ENCODE peak calls at places on chromosome 18, in five cellular contexts. One of them, this sample, is unnamed.

GRCh38 chr18:26458526-26459232 is 89.7 kb downstream of the KCTD1 start:
- DNase-seq in sigmoid colon: no peak
- DNase-seq in heart left ventricle: no peak
- DNase-seq in uterus: no peak
- DNase-seq in A549: no peak
- DNase-seq in this sample: no peak

GRCh38 chr18:49743296-49743567 is 70.1 kb downstream of the ACAA2 start:
- DNase-seq in heart left ventricle: no peak
- DNase-seq in sigmoid colon: no peak
- DNase-seq in A549: no peak
- DNase-seq in uterus: no peak
- DNase-seq in this sample: no peak

GRCh38 chr18:30969670-30970069 is 72.9 kb downstream of the DSC3 start:
- DNase-seq in heart left ventricle: no peak
- DNase-seq in A549: no peak
- DNase-seq in uterus: no peak
- DNase-seq in sigmoid colon: no peak
- DNase-seq in this sample: no peak

GRCh38 chr18:26059357-26059756 is 31.1 kb downstream of the SS18 start:
- DNase-seq in A549: no peak
- DNase-seq in uterus: no peak
- DNase-seq in sigmoid colon: no peak
- DNase-seq in heart left ventricle: no peak
- DNase-seq in this sample: no peak

GRCh38 chr18:7878265-7879173 is 311.4 kb downstream of the PTPRM start:
- DNase-seq in A549: no peak
- DNase-seq in heart left ventricle: no peak
- DNase-seq in uterus: no peak
- DNase-seq in sigmoid colon: no peak
- DNase-seq in this sample: no peak

GRCh38 chr18:77822552-77823138 is 573.0 kb downstream of the GALR1 start:
- DNase-seq in A549: no peak
- DNase-seq in sigmoid colon: no peak
- DNase-seq in heart left ventricle: no peak
- DNase-seq in uterus: no peak
- DNase-seq in this sample: no peak

GRCh38 chr18:22285299-22286140 is 116.1 kb downstream of the GATA6 start:
- DNase-seq in uterus: no peak
- DNase-seq in heart left ventricle: no peak
- DNase-seq in A549: no peak
- DNase-seq in sigmoid colon: no peak
- DNase-seq in this sample: no peak

GRCh38 chr18:76167440-76167839 is 327.6 kb downstream of the ZNF516 start:
- DNase-seq in sigmoid colon: no peak
- DNase-seq in uterus: no peak
- DNase-seq in A549: no peak
- DNase-seq in heart left ventricle: no peak
- DNase-seq in this sample: no peak

GRCh38 chr18:76351961-76352581 is 143.0 kb downstream of the ZNF516 start:
- DNase-seq in A549: peak; percentile 15
- DNase-seq in heart left ventricle: no peak
- DNase-seq in uterus: peak; percentile 92
- DNase-seq in sigmoid colon: peak; percentile 98
- DNase-seq in this sample: peak; percentile 74

GRCh38 chr18:40249390-40250080 is 1705.5 kb upstream of the PIK3C3 start:
- DNase-seq in sigmoid colon: no peak
- DNase-seq in uterus: no peak
- DNase-seq in heart left ventricle: no peak
- DNase-seq in A549: no peak
- DNase-seq in this sample: no peak

GRCh38 chr18:69774831-69775230 is 172.8 kb downstream of the CD226 start:
- DNase-seq in A549: no peak
- DNase-seq in sigmoid colon: no peak
- DNase-seq in heart left ventricle: no peak
- DNase-seq in uterus: no peak
- DNase-seq in this sample: no peak

GRCh38 chr18:59612461-59612860 is 84.8 kb downstream of the CCBE1 start:
- DNase-seq in A549: no peak
- DNase-seq in heart left ventricle: no peak
- DNase-seq in uterus: peak; percentile 33
- DNase-seq in sigmoid colon: no peak
- DNase-seq in this sample: no peak

GRCh38 chr18:68262697-68263293 is 452.1 kb downstream of the TMX3 start:
- DNase-seq in uterus: no peak
- DNase-seq in sigmoid colon: no peak
- DNase-seq in A549: no peak
- DNase-seq in heart left ventricle: no peak
- DNase-seq in this sample: no peak

GRCh38 chr18:58176915-58177717 is 133.1 kb downstream of the NEDD4L start:
- DNase-seq in A549: no peak
- DNase-seq in sigmoid colon: no peak
- DNase-seq in uterus: no peak
- DNase-seq in heart left ventricle: no peak
- DNase-seq in this sample: no peak

GRCh38 chr18:46211816-46212215 is 107.6 kb downstream of the HAUS1 start:
- DNase-seq in A549: no peak
- DNase-seq in heart left ventricle: no peak
- DNase-seq in uterus: no peak
- DNase-seq in sigmoid colon: no peak
- DNase-seq in this sample: no peak

GRCh38 chr18:10971717-10972116 is 177.7 kb downstream of the PIEZO2 start:
- DNase-seq in sigmoid colon: no peak
- DNase-seq in heart left ventricle: no peak
- DNase-seq in uterus: no peak
- DNase-seq in A549: no peak
- DNase-seq in this sample: no peak

GRCh38 chr18:13530879-13531387 is 195.4 kb downstream of the FAM210A start:
- DNase-seq in heart left ventricle: peak; percentile 78
- DNase-seq in uterus: no peak
- DNase-seq in sigmoid colon: peak; percentile 88
- DNase-seq in A549: no peak
- DNase-seq in this sample: peak; percentile 67

GRCh38 chr18:76658627-76659026 is 163.6 kb upstream of the ZNF516 start:
- DNase-seq in heart left ventricle: no peak
- DNase-seq in sigmoid colon: no peak
- DNase-seq in A549: peak; percentile 5
- DNase-seq in uterus: no peak
- DNase-seq in this sample: no peak

GRCh38 chr18:62437520-62438329 is 85.1 kb upstream of the ZCCHC2 start:
- DNase-seq in heart left ventricle: peak; percentile 44
- DNase-seq in uterus: peak; percentile 28
- DNase-seq in A549: no peak
- DNase-seq in sigmoid colon: no peak
- DNase-seq in this sample: no peak
- TF ChIP-seq POLR2A in heart left ventricle: no peak
- TF ChIP-seq POLR2A in uterus: no peak
- TF ChIP-seq POLR2A in A549: no peak
- TF ChIP-seq POLR2A in sigmoid colon: no peak
- TF ChIP-seq POLR2A in this sample: no peak

DNA sequence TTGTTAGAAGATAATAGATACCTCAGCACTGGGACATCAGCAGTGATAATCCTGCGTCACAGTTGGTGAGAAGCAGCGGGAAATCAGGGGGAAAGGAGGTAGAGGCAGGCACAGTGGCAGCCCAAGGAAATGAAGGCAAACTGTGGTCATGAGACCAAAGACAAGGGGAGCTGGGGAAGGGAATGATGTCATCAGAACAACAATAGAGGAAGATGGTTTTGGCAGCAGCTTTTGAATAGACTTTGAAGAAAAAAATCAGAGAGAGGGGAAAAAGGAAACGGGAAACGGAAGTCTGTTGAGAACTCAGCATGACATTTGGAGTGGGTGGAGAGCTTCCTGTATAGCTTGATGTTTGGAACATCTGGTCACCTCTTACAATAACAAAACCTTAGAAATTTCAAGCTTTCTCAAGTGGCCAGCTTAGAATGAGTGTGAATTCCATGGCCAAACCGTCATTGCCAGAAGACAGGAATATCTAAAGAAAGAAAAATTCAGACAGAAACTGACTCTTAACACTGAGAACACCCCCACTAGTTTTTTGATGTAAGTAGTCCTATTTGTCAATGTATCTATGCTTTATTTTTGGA is 18.4 kb upstream of the YES1 start:
- DNase-seq in sigmoid colon: no peak
- DNase-seq in heart left ventricle: no peak
- DNase-seq in uterus: no peak
- DNase-seq in A549: no peak
- DNase-seq in this sample: no peak
- TF ChIP-seq POLR2A in sigmoid colon: no peak
- TF ChIP-seq POLR2A in heart left ventricle: no peak
- TF ChIP-seq POLR2A in uterus: no peak
- TF ChIP-seq POLR2A in A549: no peak
- TF ChIP-seq POLR2A in this sample: no peak

GRCh38 chr18:35343936-35344735 is at the start of gene ZNF24:
- DNase-seq in uterus: peak; percentile 94
- DNase-seq in sigmoid colon: peak; percentile 98
- DNase-seq in A549: peak; percentile 88
- DNase-seq in heart left ventricle: peak; percentile 98
- DNase-seq in this sample: peak; percentile 96
- TF ChIP-seq POLR2A in uterus: no peak
- TF ChIP-seq POLR2A in sigmoid colon: peak; percentile 66
- TF ChIP-seq POLR2A in A549: peak; percentile 49
- TF ChIP-seq POLR2A in heart left ventricle: peak; percentile 57
- TF ChIP-seq POLR2A in this sample: peak; percentile 87

GRCh38 chr18:158128-159036 is at the start of gene USP14:
- DNase-seq in A549: peak; percentile 69
- DNase-seq in uterus: peak; percentile 95
- DNase-seq in sigmoid colon: peak; percentile 98
- DNase-seq in heart left ventricle: peak; percentile 97
- DNase-seq in this sample: peak; percentile 97
- TF ChIP-seq POLR2A in A549: peak; percentile 44
- TF ChIP-seq POLR2A in uterus: no peak
- TF ChIP-seq POLR2A in sigmoid colon: no peak
- TF ChIP-seq POLR2A in heart left ventricle: peak; percentile 44
- TF ChIP-seq POLR2A in this sample: peak; percentile 83

GRCh38 chr18:673769-674168 is 16.3 kb downstream of the TYMS start:
- DNase-seq in uterus: no peak
- DNase-seq in A549: no peak
- DNase-seq in heart left ventricle: no peak
- DNase-seq in sigmoid colon: no peak
- DNase-seq in this sample: no peak

GRCh38 chr18:675307-675706 is 17.9 kb downstream of the TYMS start:
- DNase-seq in heart left ventricle: no peak
- DNase-seq in sigmoid colon: no peak
- DNase-seq in uterus: no peak
- DNase-seq in A549: no peak
- DNase-seq in this sample: no peak

GRCh38 chr18:676747-677544 is 19.5 kb downstream of the TYMS start:
- DNase-seq in A549: no peak
- DNase-seq in heart left ventricle: no peak
- DNase-seq in uterus: no peak
- DNase-seq in sigmoid colon: no peak
- DNase-seq in this sample: no peak

GRCh38 chr18:677951-678363 is 20.5 kb downstream of the TYMS start:
- DNase-seq in uterus: no peak
- DNase-seq in sigmoid colon: no peak
- DNase-seq in heart left ventricle: no peak
- DNase-seq in A549: no peak
- DNase-seq in this sample: no peak

DNA sequence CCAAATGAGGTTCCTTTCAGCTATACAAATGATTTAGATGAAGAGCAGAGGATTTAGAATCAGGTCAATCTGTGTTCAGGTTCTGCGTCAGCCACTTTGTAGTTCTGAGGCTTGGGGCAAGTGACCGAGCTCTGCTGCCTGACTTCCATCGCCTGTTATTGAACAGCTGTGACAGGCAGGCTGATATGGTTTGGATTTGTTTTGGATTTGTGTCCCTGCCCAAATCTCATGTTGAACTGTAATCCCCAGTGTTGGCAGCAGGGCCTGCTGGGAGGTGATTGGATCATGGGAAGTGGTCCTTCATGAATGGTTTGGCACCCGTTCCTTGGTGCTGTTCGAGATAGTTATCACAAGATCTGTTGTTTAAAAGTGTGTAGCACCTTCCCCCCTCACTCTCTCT is 18.6 kb downstream of the TYMS start:
- DNase-seq in A549: no peak
- DNase-seq in sigmoid colon: no peak
- DNase-seq in heart left ventricle: peak; percentile 31
- DNase-seq in uterus: no peak
- DNase-seq in this sample: no peak
- TF ChIP-seq POLR2A in A549: no peak
- TF ChIP-seq POLR2A in sigmoid colon: no peak
- TF ChIP-seq POLR2A in heart left ventricle: no peak
- TF ChIP-seq POLR2A in uterus: no peak
- TF ChIP-seq POLR2A in this sample: no peak

GRCh38 chr18:79508565-79509535 is 113.1 kb downstream of the NFATC1 start:
- DNase-seq in uterus: peak; percentile 20
- DNase-seq in heart left ventricle: no peak
- DNase-seq in sigmoid colon: peak; percentile 70
- DNase-seq in A549: no peak
- DNase-seq in this sample: no peak
- TF ChIP-seq POLR2A in uterus: no peak
- TF ChIP-seq POLR2A in heart left ventricle: no peak
- TF ChIP-seq POLR2A in sigmoid colon: no peak
- TF ChIP-seq POLR2A in A549: no peak
- TF ChIP-seq POLR2A in this sample: no peak

DNA sequence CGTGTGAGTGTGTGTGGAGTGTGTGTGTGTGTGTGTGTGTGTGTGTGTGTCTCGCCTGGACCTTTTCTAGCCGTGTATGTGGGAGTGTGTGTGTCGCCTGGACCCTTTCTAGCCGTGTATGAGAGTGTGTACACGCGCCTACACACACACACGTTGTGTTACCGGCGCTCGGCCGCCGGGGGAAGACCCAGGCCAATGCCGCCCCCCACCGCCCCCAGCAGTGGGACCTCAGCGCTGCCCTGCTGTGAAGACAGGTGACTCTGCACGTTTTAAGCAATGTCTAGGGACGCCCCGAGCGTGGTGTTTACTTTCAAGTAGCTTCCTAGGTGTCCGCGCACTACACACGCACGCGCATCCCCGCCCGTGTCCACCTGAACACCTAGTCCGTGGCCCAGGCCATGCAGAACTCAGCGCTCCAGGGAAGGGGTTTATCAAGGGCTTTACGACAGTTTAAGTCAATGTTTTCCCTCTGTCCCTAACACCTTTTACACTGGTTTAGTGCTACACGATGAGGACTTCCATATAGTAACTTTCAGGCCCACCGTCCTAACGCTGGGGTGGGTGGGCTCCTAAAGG is 1.2 kb upstream of the BCL2 start:
- DNase-seq in heart left ventricle: peak; percentile 35
- DNase-seq in A549: no peak
- DNase-seq in sigmoid colon: peak; percentile 81
- DNase-seq in uterus: peak; percentile 55
- DNase-seq in this sample: peak; percentile 64
- TF ChIP-seq POLR2A in heart left ventricle: no peak
- TF ChIP-seq POLR2A in A549: no peak
- TF ChIP-seq POLR2A in sigmoid colon: no peak
- TF ChIP-seq POLR2A in uterus: no peak
- TF ChIP-seq POLR2A in this sample: peak; percentile 9

This sample was measured in thyroid gland.